ENCODE peak calls at places on chromosomes 16 and 17, in six cellular contexts. H is adrenal gland, D is spleen, O is stomach, N is heart left ventricle, K is A549. C is an unnamed sample. For H3K4me1, the result is how much of the 10 kb centered on the place peaks cover.

GRCh38 chr17:75517277-75517865 is 1.0 kb downstream of the TSEN54 start:
- DNase-seq in O (peak), K (no peak), H (no peak), D (peak), N (no peak), C (no peak)

GRCh38 chr17:66644311-66644710 is 190.6 kb upstream of the CACNG5 start:
- DNase-seq in N (no peak), H (no peak), O (no peak), D (no peak), K (no peak), C (no peak)

GRCh38 chr17:2847601-2848255 is 51.5 kb downstream of the RAP1GAP2 start:
- DNase-seq in O (no peak), H (no peak), N (no peak), K (no peak), D (no peak), C (no peak)

GRCh38 chr16:63527404-63527803 is 1491.2 kb upstream of the CDH8 start:
- DNase-seq in N (no peak), K (no peak), O (no peak), H (no peak), D (no peak), C (no peak)

GRCh38 chr16:69906838-69907301 is 44.3 kb upstream of the CLEC18A start:
- DNase-seq in H (no peak), N (no peak), O (no peak), K (no peak), D (no peak), C (no peak)

GRCh38 chr17:19716108-19717030 is at the start of gene SLC47A2:
- DNase-seq in D (no peak), O (no peak), H (no peak), K (no peak), N (peak), C (no peak)

GRCh38 chr16:16940351-16940750 is 530.4 kb downstream of the XYLT1 start:
- DNase-seq in K (no peak), D (no peak), O (no peak), N (no peak), H (no peak), C (no peak)

GRCh38 chr17:61897548-61898180 is 30.1 kb downstream of the INTS2 start:
- DNase-seq in N (no peak), K (no peak), O (no peak), D (no peak), H (no peak), C (no peak)

GRCh38 chr16:79698341-79698753 is 97.8 kb upstream of the MAF start:
- DNase-seq in K (no peak), D (no peak), H (no peak), O (no peak), N (peak), C (no peak)

GRCh38 chr16:87044829-87045228 is 272.4 kb downstream of the C16orf95 start:
- DNase-seq in H (no peak), O (no peak), D (no peak), N (no peak), K (no peak), C (no peak)

GRCh38 chr16:78742501-78743283 is 643.2 kb downstream of the WWOX start:
- DNase-seq in H (no peak), K (no peak), D (peak), O (peak), N (peak), C (peak)

GRCh38 chr17:53227101-53227500 is 595.6 kb upstream of the KIF2B start:
- DNase-seq in N (no peak), K (no peak), D (no peak), H (no peak), O (no peak), C (no peak)

GRCh38 chr16:77158293-77158692 is 32.7 kb upstream of the MON1B start:
- DNase-seq in K (no peak), O (no peak), H (no peak), D (no peak), N (no peak), C (no peak)

GRCh38 chr16:77157346-77157745 is 33.6 kb upstream of the MON1B start:
- DNase-seq in K (no peak), D (no peak), H (no peak), N (no peak), O (no peak), C (no peak)

GRCh38 chr16:77157773-77158172 is 33.2 kb upstream of the MON1B start:
- DNase-seq in O (no peak), H (no peak), K (no peak), D (no peak), N (peak), C (no peak)
- TF ChIP-seq POLR2A in O (no peak), H (no peak), K (no peak), D (no peak), N (no peak), C (no peak)

DNA sequence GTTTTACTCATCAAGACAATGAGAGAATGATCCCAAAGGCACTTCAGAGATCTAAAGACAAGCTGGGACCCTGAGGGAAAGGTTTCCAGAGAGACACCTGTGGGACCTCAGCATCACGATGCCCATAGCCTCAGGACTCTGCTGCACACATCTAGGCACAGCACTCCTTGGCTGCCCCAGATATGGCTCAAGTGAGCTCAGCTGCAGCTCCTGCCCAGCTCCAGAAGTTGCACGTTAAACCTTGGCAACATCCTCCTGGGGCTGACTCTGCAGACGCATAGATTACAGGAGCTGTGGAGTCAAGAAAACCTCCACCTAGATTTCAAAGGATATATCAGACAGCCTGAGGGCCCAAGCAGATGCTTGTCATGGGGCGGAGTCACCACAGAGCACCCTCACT is 582.1 kb downstream of the CDH11 start:
- DNase-seq in D (no peak), O (no peak), N (no peak), K (no peak), H (no peak), C (no peak)
- H3K4me1 ChIP-seq in D (under half), O (under half), N (under half), K (under half), H (under half), C (under half)

DNA sequence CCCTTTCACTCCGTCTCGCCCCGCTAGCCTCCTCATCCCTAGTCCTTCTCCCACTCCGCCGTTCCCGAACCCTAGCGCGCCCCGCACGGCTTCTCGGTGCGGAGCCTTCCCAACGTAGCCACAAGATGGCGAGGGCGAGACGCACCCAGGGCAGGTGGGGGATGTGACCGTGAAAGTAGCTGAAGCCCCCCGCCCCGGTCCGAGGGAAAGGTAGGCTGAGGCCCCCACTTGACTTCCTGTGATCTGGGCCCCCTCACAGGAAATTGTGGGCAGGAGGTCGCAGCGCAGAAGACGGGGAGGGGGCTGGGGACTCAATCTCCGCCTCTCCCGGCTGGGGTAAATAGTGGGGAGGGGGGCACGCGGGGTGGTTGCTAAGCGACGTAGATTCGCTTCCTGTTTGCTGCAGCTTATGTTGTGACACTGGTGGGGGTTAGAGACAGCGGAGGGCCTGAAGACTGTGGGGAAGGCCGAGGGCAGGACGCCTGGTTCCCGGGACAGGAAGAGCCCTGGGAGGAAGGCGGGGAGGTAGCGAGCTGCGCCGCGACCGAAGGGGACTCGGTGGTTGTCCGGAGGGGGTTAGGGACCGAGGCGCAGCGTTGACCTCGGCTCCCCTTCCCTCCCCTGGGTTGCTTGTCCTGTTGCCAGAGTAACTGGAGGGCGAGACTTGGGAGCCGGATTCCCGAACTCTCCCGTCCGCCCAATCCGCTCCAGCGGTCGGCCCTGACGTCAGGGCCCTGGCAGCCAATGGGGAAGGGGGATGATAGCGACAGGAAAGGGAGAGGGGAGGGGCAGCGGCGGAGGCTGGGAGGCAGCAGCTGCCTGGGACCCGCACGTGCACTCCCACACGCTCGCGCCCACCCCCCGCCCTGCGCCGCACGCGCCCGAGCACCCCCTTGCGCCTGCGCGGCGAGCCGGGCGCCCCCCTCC is 1.1 kb downstream of the KDM6B start:
- DNase-seq in O (peak), H (peak), N (peak), D (peak), K (peak), C (peak)
- TF ChIP-seq POLR2A in O (no peak), H (peak), N (peak), D (no peak), K (peak), C (no peak)

GRCh38 chr16:23877107-23878070 is 41.6 kb downstream of the PRKCB start:
- DNase-seq in O (no peak), K (peak), H (no peak), N (no peak), D (no peak), C (no peak)
- H3K4me1 ChIP-seq in O (under half), K (under half), H (under half), N (under half), D (under half), C (under half)

GRCh38 chr16:58026139-58026704 is 668 bp downstream of the MMP15 start:
- DNase-seq in H (peak), N (peak), O (peak), D (peak), K (peak), C (no peak)

GRCh38 chr16:58024673-58025350 is 742 bp upstream of the MMP15 start:
- DNase-seq in H (no peak), D (peak), K (peak), N (peak), O (peak), C (no peak)

GRCh38 chr16:58026705-58027340 is 1.3 kb downstream of the MMP15 start:
- DNase-seq in D (peak), O (peak), H (no peak), N (no peak), K (no peak), C (no peak)

GRCh38 chr16:58024347-58024672 is 1.2 kb upstream of the MMP15 start:
- DNase-seq in K (no peak), O (no peak), H (no peak), N (no peak), D (no peak), C (no peak)

DNA sequence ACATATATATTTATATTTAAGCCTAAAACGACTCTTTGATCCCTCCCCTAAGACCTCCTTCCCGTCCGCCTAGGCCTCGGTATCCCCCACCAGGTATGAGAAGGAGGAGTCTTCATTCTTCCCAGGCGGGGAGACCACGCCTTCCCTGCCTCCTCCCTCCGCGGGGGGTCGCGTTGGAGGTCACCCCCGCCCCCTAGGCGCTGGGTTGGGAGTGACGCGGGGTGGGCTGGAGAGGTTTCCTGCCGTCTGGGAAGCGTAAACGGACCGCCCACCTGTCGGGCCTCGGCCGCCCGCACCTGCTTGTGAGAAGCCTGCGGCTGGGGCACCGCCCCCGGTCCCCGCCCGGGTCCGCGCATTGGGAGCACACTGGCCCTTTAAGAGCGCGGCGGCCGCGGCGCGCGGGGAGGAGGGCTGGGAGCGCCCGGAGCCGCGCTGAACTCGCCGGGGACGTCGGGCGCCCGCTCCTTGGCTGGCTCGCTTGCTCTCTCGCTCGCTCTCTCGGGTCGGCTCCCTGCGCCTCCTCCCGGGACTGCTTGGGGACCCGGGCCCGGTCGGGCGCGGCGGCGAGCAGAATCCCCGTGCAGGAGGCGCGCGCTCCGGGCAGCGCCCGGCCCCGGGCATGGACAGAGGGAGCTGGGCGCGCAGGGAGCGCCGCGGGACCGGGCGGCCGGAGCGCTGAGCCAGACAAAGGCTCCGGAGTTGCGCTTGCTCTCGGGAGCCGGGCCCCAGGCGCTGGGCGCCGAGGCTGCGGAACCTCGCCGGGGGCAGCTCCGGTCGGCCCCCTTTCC is at the start of gene MMP15:
- DNase-seq in N (peak), D (peak), H (peak), O (peak), K (peak), C (peak)
- TF ChIP-seq POLR2A in N (peak), D (no peak), H (no peak), O (no peak), K (peak), C (no peak)

GRCh38 chr17:55435408-55435807 is 13.8 kb upstream of the MMD start:
- DNase-seq in O (no peak), H (no peak), N (no peak), D (no peak), K (no peak), C (no peak)

GRCh38 chr17:55436224-55437164 is 14.9 kb upstream of the MMD start:
- DNase-seq in K (no peak), N (no peak), H (no peak), D (no peak), O (no peak), C (no peak)

GRCh38 chr17:55440391-55440790 is 18.8 kb upstream of the MMD start:
- DNase-seq in H (no peak), O (no peak), N (no peak), D (no peak), K (no peak), C (no peak)

GRCh38 chr17:55434721-55435120 is 13.1 kb upstream of the MMD start:
- DNase-seq in O (no peak), K (no peak), N (no peak), D (no peak), H (no peak), C (no peak)

GRCh38 chr17:55437165-55437605 is 15.6 kb upstream of the MMD start:
- DNase-seq in H (no peak), O (no peak), N (peak), D (no peak), K (no peak), C (no peak)
- H3K4me1 ChIP-seq in H (under half), O (under half), N (under half), D (under half), K (half or more), C (under half)

C was measured in suprapubic skin.